ENCODE peak calls at places on chromosomes 3 and 15, in four cellular contexts. W, T, B and V are unnamed samples.

GRCh38 chr15:52295421-52295991 is at the start of gene MYO5C:
- DNase-seq in T (peak; percentile 93), W (no peak), B (peak; percentile 77), V (peak; percentile 64)

GRCh38 chr3:93910085-93910484 is 63.6 kb downstream of the PROS1 start:
- DNase-seq in B (no peak), W (no peak), T (no peak), V (no peak)

GRCh38 chr3:138327831-138328230 is 1.8 kb downstream of the NME9 start:
- DNase-seq in B (no peak), T (no peak), W (no peak), V (no peak)

GRCh38 chr3:189787622-189788021 is 156.4 kb downstream of the TP63 start:
- DNase-seq in B (no peak), W (no peak), T (no peak), V (no peak)

GRCh38 chr3:57582470-57583168 is 14.5 kb downstream of the ARF4 start:
- DNase-seq in W (no peak), B (no peak), T (peak; percentile 52), V (peak; percentile 24)

GRCh38 chr3:156264771-156265170 is 144.4 kb downstream of the KCNAB1 start:
- DNase-seq in B (no peak), W (no peak), T (no peak), V (no peak)

GRCh38 chr3:138456961-138457862 is 22.8 kb downstream of the ESYT3 start:
- DNase-seq in B (no peak), T (no peak), W (no peak), V (no peak)

GRCh38 chr15:70856177-70856883 is 2.4 kb upstream of the LARP6 start:
- DNase-seq in W (no peak), T (no peak), B (no peak), V (no peak)

GRCh38 chr3:66115858-66116654 is 77.3 kb upstream of the MAGI1 start:
- DNase-seq in T (peak; percentile 39), B (no peak), W (no peak), V (peak; percentile 64)

GRCh38 chr3:182369861-182370260 is 423.4 kb upstream of the ATP11B start:
- DNase-seq in B (no peak), W (no peak), T (no peak), V (no peak)

GRCh38 chr3:7207092-7207491 is 346.2 kb downstream of the GRM7 start:
- DNase-seq in B (no peak), W (no peak), T (no peak), V (no peak)

GRCh38 chr15:70526974-70527325 is 236.4 kb downstream of the UACA start:
- DNase-seq in W (no peak), T (no peak), B (no peak), V (no peak)

GRCh38 chr15:101578443-101578894 is 73.7 kb downstream of the TM2D3 start:
- DNase-seq in T (no peak), W (no peak), B (no peak), V (peak; percentile 44)

GRCh38 chr3:37295925-37296324 is 121.5 kb upstream of the LRRFIP2 start:
- DNase-seq in T (no peak), B (no peak), W (no peak), V (no peak)

GRCh38 chr15:77650285-77650684 is 17.6 kb upstream of the LINGO1 start:
- DNase-seq in B (no peak), T (no peak), W (no peak), V (peak; percentile 12)

GRCh38 chr15:25717116-25717755 is 145.9 kb downstream of the ATP10A start:
- DNase-seq in W (no peak), B (no peak), T (no peak), V (no peak)

GRCh38 chr15:66565731-66566130 is at the start of gene LCTL:
- DNase-seq in T (no peak), W (no peak), B (no peak), V (no peak)

GRCh38 chr15:62099171-62099601 is 32.4 kb downstream of the C2CD4A start:
- DNase-seq in T (no peak), B (no peak), W (no peak), V (no peak)

GRCh38 chr15:72179950-72180581 is 17.5 kb downstream of the GRAMD2A start:
- DNase-seq in W (no peak), B (no peak), T (no peak), V (no peak)

GRCh38 chr3:71801986-71802385 is 17.0 kb upstream of the PROK2 start:
- DNase-seq in B (no peak), T (no peak), W (no peak), V (no peak)

GRCh38 chr3:78178209-78178608 is 1138.3 kb downstream of the ROBO2 start:
- DNase-seq in T (no peak), B (no peak), W (no peak), V (no peak)

GRCh38 chr3:14440531-14441239 is 38.3 kb downstream of the SLC6A6 start:
- DNase-seq in B (peak; percentile 7), T (no peak), W (no peak), V (no peak)

GRCh38 chr3:128559486-128560225 is 66.7 kb upstream of the GATA2 start:
- DNase-seq in T (peak; percentile 44), W (no peak), B (no peak), V (no peak)

GRCh38 chr15:98923159-98923558 is 84.4 kb downstream of the PGPEP1L start:
- DNase-seq in B (no peak), W (no peak), T (no peak), V (no peak)

GRCh38 chr3:9809239-9809614 is 835 bp upstream of the TTLL3 start:
- DNase-seq in B (no peak), T (no peak), W (no peak), V (no peak)

GRCh38 chr3:41997702-41998551 is 36.0 kb upstream of the ULK4 start:
- DNase-seq in B (no peak), W (no peak), T (no peak), V (no peak)

GRCh38 chr15:91855684-91856553 is 2.4 kb downstream of the SLCO3A1 start:
- DNase-seq in T (peak; percentile 31), B (peak; percentile 52), W (no peak), V (no peak)

GRCh38 chr15:88454867-88455810 is 12.0 kb downstream of the MRPL46 start:
- DNase-seq in W (no peak), B (peak; percentile 49), T (peak; percentile 66), V (peak; percentile 48)

GRCh38 chr15:64841258-64842098 is at the start of gene PLEKHO2:
- DNase-seq in W (peak; percentile 78), T (peak; percentile 92), B (peak; percentile 92), V (peak; percentile 73)

GRCh38 chr15:41783272-41783660 is 9.0 kb downstream of the MAPKBP1 start:
- DNase-seq in W (no peak), T (no peak), B (no peak), V (no peak)

GRCh38 chr15:40233727-40234577 is 4.9 kb upstream of the PAK6 start:
- DNase-seq in B (no peak), T (no peak), W (no peak), V (no peak)